ENCODE peak calls at places on chromosome 20, in four cellular contexts. One of them, this sample, is unnamed.

GRCh38 chr20:40160151-40160550 is 528.9 kb downstream of the MAFB start:
- DNase-seq in NCI-H345: peak; percentile 50
- DNase-seq in dermis blood vessel endothelial cell: peak; percentile 84
- DNase-seq in skeletal muscle cell: no peak
- DNase-seq in this sample: no peak

GRCh38 chr20:20184711-20185110 is 132.4 kb downstream of the CFAP61 start:
- DNase-seq in dermis blood vessel endothelial cell: no peak
- DNase-seq in skeletal muscle cell: no peak
- DNase-seq in NCI-H345: no peak
- DNase-seq in this sample: no peak

GRCh38 chr20:23125625-23126191 is 39.6 kb upstream of the CD93 start:
- DNase-seq in NCI-H345: no peak
- DNase-seq in dermis blood vessel endothelial cell: no peak
- DNase-seq in skeletal muscle cell: peak; percentile 95
- DNase-seq in this sample: no peak

GRCh38 chr20:5504061-5504739 is 187.4 kb upstream of the PROKR2 start:
- DNase-seq in dermis blood vessel endothelial cell: peak; percentile 53
- DNase-seq in NCI-H345: peak; percentile 35
- DNase-seq in skeletal muscle cell: no peak
- DNase-seq in this sample: peak; percentile 4

GRCh38 chr20:61874421-61875068 is 191.1 kb downstream of the TAF4 start:
- DNase-seq in dermis blood vessel endothelial cell: peak; percentile 35
- DNase-seq in skeletal muscle cell: no peak
- DNase-seq in NCI-H345: peak; percentile 54
- DNase-seq in this sample: peak; percentile 17

GRCh38 chr20:4795394-4795793 is 73.7 kb downstream of the PRND start:
- DNase-seq in dermis blood vessel endothelial cell: peak; percentile 76
- DNase-seq in NCI-H345: no peak
- DNase-seq in skeletal muscle cell: peak; percentile 20
- DNase-seq in this sample: no peak

GRCh38 chr20:37615507-37616425 is 78.1 kb upstream of the CTNNBL1 start:
- DNase-seq in skeletal muscle cell: no peak
- DNase-seq in NCI-H345: peak; percentile 35
- DNase-seq in dermis blood vessel endothelial cell: peak; percentile 4
- DNase-seq in this sample: no peak

GRCh38 chr20:48406462-48407235 is 421.1 kb downstream of the PREX1 start:
- DNase-seq in dermis blood vessel endothelial cell: no peak
- DNase-seq in NCI-H345: no peak
- DNase-seq in skeletal muscle cell: no peak
- DNase-seq in this sample: no peak

GRCh38 chr20:57660510-57661199 is 40.4 kb upstream of the ZBP1 start:
- DNase-seq in dermis blood vessel endothelial cell: no peak
- DNase-seq in NCI-H345: no peak
- DNase-seq in skeletal muscle cell: no peak
- DNase-seq in this sample: no peak

This sample was measured in DMS79.